ENCODE peak calls at places on chromosome 21, in five cellular contexts. One of them, this sample, is unnamed.

GRCh38 chr21:29258626-29259335 is 39.9 kb upstream of the BACH1 start:
- DNase-seq in psoas muscle: no peak
- DNase-seq in gastrocnemius medialis: no peak
- DNase-seq in heart right ventricle: no peak
- DNase-seq in esophagus squamous epithelium: no peak
- DNase-seq in this sample: no peak

GRCh38 chr21:26365849-26366248 is 195.3 kb upstream of the APP start:
- DNase-seq in gastrocnemius medialis: no peak
- DNase-seq in heart right ventricle: no peak
- DNase-seq in esophagus squamous epithelium: no peak
- DNase-seq in psoas muscle: no peak
- DNase-seq in this sample: no peak

GRCh38 chr21:25888711-25889110 is 153.9 kb downstream of the GABPA start:
- DNase-seq in esophagus squamous epithelium: no peak
- DNase-seq in gastrocnemius medialis: no peak
- DNase-seq in psoas muscle: no peak
- DNase-seq in heart right ventricle: no peak
- DNase-seq in this sample: no peak

GRCh38 chr21:42112223-42112622 is 41.1 kb downstream of the UMODL1 start:
- DNase-seq in heart right ventricle: no peak
- DNase-seq in esophagus squamous epithelium: no peak
- DNase-seq in gastrocnemius medialis: no peak
- DNase-seq in psoas muscle: no peak
- DNase-seq in this sample: no peak

GRCh38 chr21:24225432-24225831 is 1381.8 kb downstream of the MRPL39 start:
- DNase-seq in gastrocnemius medialis: no peak
- DNase-seq in psoas muscle: no peak
- DNase-seq in esophagus squamous epithelium: no peak
- DNase-seq in heart right ventricle: no peak
- DNase-seq in this sample: no peak

GRCh38 chr21:41958886-41959563 is 5.2 kb upstream of the C2CD2 start:
- DNase-seq in heart right ventricle: no peak
- DNase-seq in esophagus squamous epithelium: no peak
- DNase-seq in gastrocnemius medialis: no peak
- DNase-seq in psoas muscle: peak; percentile 65
- DNase-seq in this sample: no peak

GRCh38 chr21:35753308-35753707 is 307.0 kb downstream of the SETD4 start:
- DNase-seq in psoas muscle: no peak
- DNase-seq in esophagus squamous epithelium: no peak
- DNase-seq in gastrocnemius medialis: no peak
- DNase-seq in heart right ventricle: no peak
- DNase-seq in this sample: no peak

GRCh38 chr21:24514081-24514733 is 1093.1 kb downstream of the MRPL39 start:
- DNase-seq in psoas muscle: no peak
- DNase-seq in heart right ventricle: no peak
- DNase-seq in gastrocnemius medialis: no peak
- DNase-seq in esophagus squamous epithelium: no peak
- DNase-seq in this sample: no peak

GRCh38 chr21:44988607-44989537 is 49.0 kb downstream of the SLX9 start:
- DNase-seq in psoas muscle: peak; percentile 13
- DNase-seq in esophagus squamous epithelium: no peak
- DNase-seq in heart right ventricle: peak; percentile 9
- DNase-seq in gastrocnemius medialis: no peak
- DNase-seq in this sample: no peak

GRCh38 chr21:42162831-42163510 is 56.0 kb upstream of the ABCG1 start:
- DNase-seq in psoas muscle: no peak
- DNase-seq in esophagus squamous epithelium: no peak
- DNase-seq in gastrocnemius medialis: no peak
- DNase-seq in heart right ventricle: no peak
- DNase-seq in this sample: no peak

GRCh38 chr21:30152792-30153191 is 13.8 kb downstream of the CLDN17 start:
- DNase-seq in psoas muscle: no peak
- DNase-seq in gastrocnemius medialis: no peak
- DNase-seq in esophagus squamous epithelium: no peak
- DNase-seq in heart right ventricle: no peak
- DNase-seq in this sample: no peak

GRCh38 chr21:26061437-26061836 is 109.1 kb downstream of the APP start:
- DNase-seq in psoas muscle: no peak
- DNase-seq in esophagus squamous epithelium: no peak
- DNase-seq in heart right ventricle: no peak
- DNase-seq in gastrocnemius medialis: no peak
- DNase-seq in this sample: no peak

GRCh38 chr21:46667191-46667734 is 31.8 kb downstream of the PRMT2 start:
- DNase-seq in esophagus squamous epithelium: no peak
- DNase-seq in gastrocnemius medialis: no peak
- DNase-seq in heart right ventricle: no peak
- DNase-seq in psoas muscle: no peak
- DNase-seq in this sample: no peak

GRCh38 chr21:42973991-42974831 is at the start of gene PKNOX1:
- DNase-seq in gastrocnemius medialis: peak; percentile 97
- DNase-seq in psoas muscle: peak; percentile 99
- DNase-seq in heart right ventricle: peak; percentile 99
- DNase-seq in esophagus squamous epithelium: peak; percentile 94
- DNase-seq in this sample: peak; percentile 98

GRCh38 chr21:45248301-45248892 is 39.3 kb downstream of the POFUT2 start:
- DNase-seq in psoas muscle: no peak
- DNase-seq in esophagus squamous epithelium: no peak
- DNase-seq in gastrocnemius medialis: no peak
- DNase-seq in heart right ventricle: no peak
- DNase-seq in this sample: no peak

GRCh38 chr21:29130234-29130993 is at the start of gene MAP3K7CL:
- DNase-seq in esophagus squamous epithelium: no peak
- DNase-seq in gastrocnemius medialis: peak; percentile 81
- DNase-seq in heart right ventricle: peak; percentile 23
- DNase-seq in psoas muscle: peak; percentile 79
- DNase-seq in this sample: peak; percentile 63

GRCh38 chr21:19510057-19510456 is 1106.5 kb upstream of the TMPRSS15 start:
- DNase-seq in gastrocnemius medialis: no peak
- DNase-seq in esophagus squamous epithelium: no peak
- DNase-seq in psoas muscle: no peak
- DNase-seq in heart right ventricle: no peak
- DNase-seq in this sample: no peak

GRCh38 chr21:44767834-44768831 is 33.5 kb downstream of the UBE2G2 start:
- DNase-seq in esophagus squamous epithelium: no peak
- DNase-seq in heart right ventricle: no peak
- DNase-seq in psoas muscle: no peak
- DNase-seq in gastrocnemius medialis: no peak
- DNase-seq in this sample: no peak

GRCh38 chr21:14303731-14304488 is 79.0 kb downstream of the HSPA13 start:
- DNase-seq in heart right ventricle: no peak
- DNase-seq in gastrocnemius medialis: no peak
- DNase-seq in esophagus squamous epithelium: no peak
- DNase-seq in psoas muscle: no peak
- DNase-seq in this sample: no peak

GRCh38 chr21:41228006-41228370 is 60.0 kb downstream of the BACE2 start:
- DNase-seq in psoas muscle: no peak
- DNase-seq in gastrocnemius medialis: no peak
- DNase-seq in esophagus squamous epithelium: no peak
- DNase-seq in heart right ventricle: no peak
- DNase-seq in this sample: no peak

GRCh38 chr21:46182548-46183336 is 1.5 kb downstream of the SPATC1L start:
- DNase-seq in esophagus squamous epithelium: no peak
- DNase-seq in psoas muscle: peak; percentile 59
- DNase-seq in gastrocnemius medialis: no peak
- DNase-seq in heart right ventricle: peak; percentile 51
- DNase-seq in this sample: no peak

GRCh38 chr21:46111193-46111571 is 13.3 kb downstream of the COL6A2 start:
- DNase-seq in gastrocnemius medialis: no peak
- DNase-seq in heart right ventricle: peak; percentile 10
- DNase-seq in psoas muscle: no peak
- DNase-seq in esophagus squamous epithelium: no peak
- DNase-seq in this sample: no peak

GRCh38 chr21:34511787-34512451 is at the start of gene KCNE1:
- DNase-seq in heart right ventricle: peak; percentile 28
- DNase-seq in gastrocnemius medialis: no peak
- DNase-seq in psoas muscle: no peak
- DNase-seq in esophagus squamous epithelium: no peak
- DNase-seq in this sample: no peak
- H3K27ac ChIP-seq in heart right ventricle: no peak within 1 kb of the TSS
- H3K27ac ChIP-seq in gastrocnemius medialis: no peak within 1 kb of the TSS
- H3K27ac ChIP-seq in psoas muscle: peak within 1 kb of the TSS; percentile 4
- H3K27ac ChIP-seq in esophagus squamous epithelium: no peak within 1 kb of the TSS
- H3K27ac ChIP-seq in this sample: no peak within 1 kb of the TSS

GRCh38 chr21:15966216-15966615 is 236.4 kb downstream of the USP25 start:
- DNase-seq in heart right ventricle: no peak
- DNase-seq in gastrocnemius medialis: no peak
- DNase-seq in psoas muscle: no peak
- DNase-seq in esophagus squamous epithelium: no peak
- DNase-seq in this sample: peak; percentile 30

GRCh38 chr21:15968911-15969310 is 239.1 kb downstream of the USP25 start:
- DNase-seq in psoas muscle: no peak
- DNase-seq in heart right ventricle: no peak
- DNase-seq in gastrocnemius medialis: no peak
- DNase-seq in esophagus squamous epithelium: no peak
- DNase-seq in this sample: no peak

GRCh38 chr21:15967661-15968060 is 237.9 kb downstream of the USP25 start:
- DNase-seq in esophagus squamous epithelium: no peak
- DNase-seq in heart right ventricle: no peak
- DNase-seq in psoas muscle: no peak
- DNase-seq in gastrocnemius medialis: no peak
- DNase-seq in this sample: no peak

GRCh38 chr21:15966651-15967050 is 236.9 kb downstream of the USP25 start:
- DNase-seq in psoas muscle: no peak
- DNase-seq in esophagus squamous epithelium: no peak
- DNase-seq in heart right ventricle: no peak
- DNase-seq in gastrocnemius medialis: no peak
- DNase-seq in this sample: no peak

GRCh38 chr21:15964181-15964855 is 234.5 kb downstream of the USP25 start:
- DNase-seq in esophagus squamous epithelium: no peak
- DNase-seq in heart right ventricle: no peak
- DNase-seq in psoas muscle: no peak
- DNase-seq in gastrocnemius medialis: no peak
- DNase-seq in this sample: no peak
- TF ChIP-seq CTCF in esophagus squamous epithelium: no peak
- TF ChIP-seq CTCF in heart right ventricle: no peak
- TF ChIP-seq CTCF in psoas muscle: no peak
- TF ChIP-seq CTCF in gastrocnemius medialis: no peak
- TF ChIP-seq CTCF in this sample: no peak

DNA sequence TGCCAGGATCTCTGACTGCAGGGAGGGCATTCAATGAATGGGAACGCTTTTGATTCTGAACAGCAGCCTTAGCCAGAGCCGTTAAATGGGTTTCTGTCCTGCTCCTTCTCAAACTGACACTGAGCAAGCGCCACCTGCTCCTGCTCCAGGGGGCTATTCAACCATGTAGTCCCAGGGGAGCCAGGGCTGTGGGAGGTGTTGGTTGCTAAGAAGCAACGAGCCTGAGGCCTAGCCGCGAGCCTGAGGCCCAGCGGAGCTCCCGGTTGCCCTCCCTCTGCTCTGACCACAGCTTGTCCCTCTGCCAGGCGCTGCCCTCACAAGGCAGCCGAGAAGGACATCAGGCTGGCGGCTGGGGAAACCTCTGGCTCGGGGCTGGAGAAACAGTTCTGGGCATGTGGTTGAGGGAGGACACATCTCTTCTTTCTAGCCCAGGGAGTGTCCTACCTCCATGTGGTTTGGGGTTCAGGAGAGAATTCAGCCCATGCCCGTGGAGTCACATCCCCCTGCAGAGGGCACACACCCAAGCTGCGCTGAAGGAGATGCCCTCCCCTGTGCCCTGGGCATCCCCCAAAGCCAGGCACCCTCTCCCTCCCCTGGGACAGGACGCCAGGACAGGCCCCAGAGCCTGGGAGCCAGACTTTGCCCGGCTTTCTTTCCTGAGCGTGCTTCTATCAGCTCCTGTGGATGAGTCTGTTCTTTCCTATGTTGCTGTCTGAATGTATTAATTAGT is 18.0 kb downstream of the PCP4 start:
- DNase-seq in gastrocnemius medialis: no peak
- DNase-seq in psoas muscle: peak; percentile 23
- DNase-seq in esophagus squamous epithelium: no peak
- DNase-seq in heart right ventricle: peak; percentile 52
- DNase-seq in this sample: peak; percentile 58
- H3K27ac ChIP-seq in gastrocnemius medialis: no peak overlapping the region
- H3K27ac ChIP-seq in psoas muscle: no peak overlapping the region
- H3K27ac ChIP-seq in esophagus squamous epithelium: peak overlapping the region; percentile 24
- H3K27ac ChIP-seq in heart right ventricle: no peak overlapping the region
- H3K27ac ChIP-seq in this sample: peak overlapping the region; percentile 59

GRCh38 chr21:37087188-37087587 is 14.1 kb downstream of the TTC3 start:
- DNase-seq in gastrocnemius medialis: peak; percentile 3
- DNase-seq in heart right ventricle: no peak
- DNase-seq in esophagus squamous epithelium: no peak
- DNase-seq in psoas muscle: no peak
- DNase-seq in this sample: no peak
- TF ChIP-seq CTCF in gastrocnemius medialis: no peak
- TF ChIP-seq CTCF in heart right ventricle: peak; percentile 19
- TF ChIP-seq CTCF in esophagus squamous epithelium: peak; percentile 50
- TF ChIP-seq CTCF in psoas muscle: peak; percentile 36
- TF ChIP-seq CTCF in this sample: peak; percentile 38

DNA sequence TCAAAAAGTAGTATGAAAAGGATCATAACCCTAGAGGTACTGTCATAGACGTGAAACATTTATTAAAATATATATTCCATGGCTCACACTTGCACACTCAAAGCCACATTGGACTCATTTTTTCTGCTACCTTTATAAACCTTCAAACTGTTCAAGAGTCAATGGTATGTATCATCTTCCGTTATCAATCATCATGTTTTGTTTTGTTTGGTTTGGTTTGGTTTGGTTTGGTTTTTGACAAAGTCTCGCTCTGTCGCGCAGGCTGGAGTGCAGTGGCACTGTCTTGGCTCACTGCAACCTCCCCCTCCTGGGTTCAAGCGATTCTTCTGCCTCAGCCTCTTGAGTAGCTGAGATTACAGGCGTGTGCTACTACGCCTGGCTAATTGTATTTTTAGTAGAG is 1.8 kb downstream of the IFNAR2 start:
- DNase-seq in heart right ventricle: no peak
- DNase-seq in gastrocnemius medialis: no peak
- DNase-seq in psoas muscle: no peak
- DNase-seq in esophagus squamous epithelium: no peak
- DNase-seq in this sample: no peak
- H3K27ac ChIP-seq in heart right ventricle: no peak overlapping the region
- H3K27ac ChIP-seq in gastrocnemius medialis: peak overlapping the region; percentile 94
- H3K27ac ChIP-seq in psoas muscle: peak overlapping the region; percentile 3
- H3K27ac ChIP-seq in esophagus squamous epithelium: no peak overlapping the region
- H3K27ac ChIP-seq in this sample: no peak overlapping the region

This sample was measured in uterus.